ENCODE peak calls at places on chromosomes 4 and X, in nine cellular contexts. J, V, E, N, S, Q, W, A and K are unnamed samples.

GRCh38 chr4:1090465-1091440 is 22.6 kb downstream of the RNF212 start:
- DNase-seq in J (no peak), A (no peak), W (no peak), E (no peak), S (no peak), V (no peak), N (no peak), Q (no peak), K (no peak)

GRCh38 chr4:86271057-86271456 is 88.8 kb downstream of the MAPK10 start:
- DNase-seq in N (no peak), S (no peak), Q (no peak), A (no peak), V (peak; percentile 16), E (no peak), W (no peak), J (no peak), K (no peak)

GRCh38 chr4:184805462-184806245 is 20.1 kb downstream of the ACSL1 start:
- DNase-seq in N (peak; percentile 44), J (peak; percentile 71), W (no peak), A (no peak), S (no peak), E (no peak), Q (no peak), V (no peak), K (no peak)

GRCh38 chrX:115372026-115372610 is 82.6 kb downstream of the LUZP4 start:
- DNase-seq in J (no peak), A (no peak), W (no peak), S (no peak), N (no peak), V (peak; percentile 78), E (peak; percentile 8), Q (no peak), K (peak; percentile 28)

GRCh38 chr4:92606227-92606626 is 302.5 kb downstream of the GRID2 start:
- DNase-seq in W (no peak), N (no peak), E (no peak), Q (no peak), A (no peak), S (no peak), J (no peak), V (no peak), K (no peak)

GRCh38 chr4:185137233-185137925 is 5.7 kb upstream of the SLC25A4 start:
- DNase-seq in N (no peak), E (no peak), J (no peak), W (no peak), S (no peak), A (no peak), V (no peak), Q (no peak), K (no peak)

GRCh38 chr4:1402516-1403101 is 3.6 kb downstream of the NKX1-1 start:
- DNase-seq in Q (no peak), A (no peak), N (no peak), V (no peak), W (no peak), J (peak; percentile 32), E (no peak), S (no peak), K (no peak)

GRCh38 chrX:130158311-130158710 is 7.3 kb downstream of the AIFM1 start:
- DNase-seq in Q (no peak), S (no peak), E (no peak), A (no peak), W (no peak), V (no peak), J (no peak), N (no peak), K (no peak)

GRCh38 chr4:176464748-176465147 is 145.0 kb downstream of the SPCS3 start:
- DNase-seq in E (no peak), W (no peak), N (no peak), Q (no peak), V (no peak), S (no peak), A (no peak), J (no peak), K (no peak)